ENCODE peak calls at places on chromosomes 7 and 10, in four cellular contexts. E, Q, G and H are unnamed samples.

GRCh38 chr7:102992820-102993531 is 80.2 kb downstream of the LRRC17 start:
- DNase-seq in Q (no peak), G (no peak), E (peak; percentile 87), H (peak; percentile 58)

GRCh38 chr10:100025528-100026070 is 15.9 kb upstream of the DNMBP start:
- DNase-seq in Q (peak; percentile 28), E (no peak), G (no peak), H (no peak)

GRCh38 chr7:76364198-76364584 is 5.4 kb upstream of the YWHAG start:
- DNase-seq in G (no peak), Q (no peak), E (peak; percentile 68), H (peak; percentile 40)

GRCh38 chr10:52064084-52064845 is 249.8 kb upstream of the DKK1 start:
- DNase-seq in Q (no peak), G (no peak), E (no peak), H (no peak)

GRCh38 chr10:4303045-4303444 is 518.0 kb upstream of the KLF6 start:
- DNase-seq in E (peak; percentile 21), Q (no peak), G (no peak), H (no peak)

GRCh38 chr10:131911451-131911850 is 10.6 kb downstream of the PPP2R2D start:
- DNase-seq in E (no peak), Q (no peak), G (no peak), H (no peak)

GRCh38 chr10:101493782-101494281 is 94.2 kb downstream of the POLL start:
- DNase-seq in E (no peak), G (no peak), Q (no peak), H (no peak)

GRCh38 chr10:128569546-128569945 is 443.3 kb upstream of the MKI67 start:
- DNase-seq in E (no peak), Q (no peak), G (no peak), H (no peak)

GRCh38 chr7:131210618-131211017 is 117.1 kb upstream of the MKLN1 start:
- DNase-seq in E (no peak), Q (no peak), G (no peak), H (no peak)

GRCh38 chr7:141225916-141226618 is 152.2 kb downstream of the TMEM178B start:
- DNase-seq in E (no peak), Q (no peak), G (no peak), H (no peak)

GRCh38 chr7:141221007-141221612 is 147.2 kb downstream of the TMEM178B start:
- DNase-seq in E (no peak), G (no peak), Q (peak; percentile 44), H (no peak)

GRCh38 chr7:141218941-141219340 is 145.1 kb downstream of the TMEM178B start:
- DNase-seq in G (no peak), Q (no peak), E (no peak), H (no peak)

GRCh38 chr7:141217938-141218337 is 144.1 kb downstream of the TMEM178B start:
- DNase-seq in G (no peak), E (no peak), Q (no peak), H (no peak)

DNA sequence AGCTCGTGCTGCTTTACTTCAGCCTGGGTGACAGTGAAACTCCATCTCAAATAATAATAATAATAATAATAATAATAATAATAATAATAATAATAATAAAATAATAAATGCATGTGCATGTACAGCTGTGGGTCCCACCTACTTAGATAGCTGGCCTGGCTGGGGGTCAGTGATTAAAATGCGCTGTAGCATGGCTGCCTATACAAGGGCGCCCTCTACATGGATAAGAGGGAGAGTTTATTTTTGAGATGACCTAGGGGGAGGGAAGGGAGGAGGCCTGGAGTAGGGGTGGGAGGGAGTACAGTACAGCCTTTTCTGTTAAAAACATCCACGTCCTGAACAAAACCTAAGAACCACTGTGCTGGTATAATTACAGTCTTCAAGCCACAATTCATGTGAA is 146.4 kb downstream of the TMEM178B start:
- DNase-seq in G (no peak), Q (no peak), E (no peak), H (no peak)
- TF ChIP-seq CTCF in G (no peak), Q (peak; percentile 29), E (no peak), H (peak; percentile 55)

GRCh38 chr7:38215734-38216670 is 38.0 kb downstream of the STARD3NL start:
- DNase-seq in Q (peak; percentile 77), E (peak; percentile 93), G (peak; percentile 63), H (peak; percentile 74)
- TF ChIP-seq CTCF in Q (peak; percentile 98), E (peak; percentile 96), G (peak; percentile 97), H (peak; percentile 98)

DNA sequence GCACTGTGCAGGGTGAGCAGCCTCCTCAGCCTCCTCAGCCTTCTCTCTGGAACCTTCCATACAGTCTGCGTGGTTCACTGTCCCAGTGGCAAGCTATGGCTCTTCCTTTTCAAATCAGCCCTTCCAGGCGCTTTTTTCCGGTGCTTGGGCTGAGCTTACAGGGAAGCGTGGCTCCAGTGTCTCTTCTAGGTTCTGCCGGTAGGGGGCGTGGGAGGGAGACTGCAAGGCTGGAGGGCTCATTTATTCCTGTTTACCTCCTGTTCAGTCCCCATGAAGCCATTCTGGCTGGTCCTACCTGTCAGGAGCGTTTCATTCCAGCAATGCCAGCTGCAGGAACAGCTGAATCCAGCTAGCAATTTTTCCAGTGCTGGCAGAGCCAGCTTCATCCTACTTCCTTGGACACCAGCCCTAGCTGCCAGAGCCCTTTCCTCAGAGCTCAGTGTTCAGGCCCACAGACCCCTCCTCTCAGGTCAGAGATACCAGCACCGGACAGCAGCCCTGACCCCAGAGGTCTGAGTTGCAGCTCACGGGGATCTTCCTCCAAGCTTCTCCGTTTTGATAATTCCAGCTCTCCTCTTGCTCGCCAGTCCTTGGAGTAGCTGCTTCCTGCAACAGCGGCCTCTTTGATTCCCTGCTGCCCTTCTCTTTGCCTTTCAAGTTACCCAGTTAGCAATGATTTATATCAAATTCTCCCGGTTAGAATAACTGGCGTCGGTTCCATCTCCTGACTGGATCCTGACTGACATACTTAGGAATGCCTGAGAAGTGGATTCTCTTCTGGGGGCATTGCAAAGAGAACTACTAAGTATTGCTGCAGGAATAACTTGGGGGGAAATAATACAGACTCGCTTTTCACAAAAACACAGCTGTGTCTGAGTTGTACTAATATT is 129.8 kb downstream of the FRMD4A start:
- DNase-seq in Q (peak; percentile 53), G (no peak), E (peak; percentile 9), H (no peak)
- TF ChIP-seq CTCF in Q (peak; percentile 51), G (no peak), E (peak; percentile 16), H (peak; percentile 44)

DNA sequence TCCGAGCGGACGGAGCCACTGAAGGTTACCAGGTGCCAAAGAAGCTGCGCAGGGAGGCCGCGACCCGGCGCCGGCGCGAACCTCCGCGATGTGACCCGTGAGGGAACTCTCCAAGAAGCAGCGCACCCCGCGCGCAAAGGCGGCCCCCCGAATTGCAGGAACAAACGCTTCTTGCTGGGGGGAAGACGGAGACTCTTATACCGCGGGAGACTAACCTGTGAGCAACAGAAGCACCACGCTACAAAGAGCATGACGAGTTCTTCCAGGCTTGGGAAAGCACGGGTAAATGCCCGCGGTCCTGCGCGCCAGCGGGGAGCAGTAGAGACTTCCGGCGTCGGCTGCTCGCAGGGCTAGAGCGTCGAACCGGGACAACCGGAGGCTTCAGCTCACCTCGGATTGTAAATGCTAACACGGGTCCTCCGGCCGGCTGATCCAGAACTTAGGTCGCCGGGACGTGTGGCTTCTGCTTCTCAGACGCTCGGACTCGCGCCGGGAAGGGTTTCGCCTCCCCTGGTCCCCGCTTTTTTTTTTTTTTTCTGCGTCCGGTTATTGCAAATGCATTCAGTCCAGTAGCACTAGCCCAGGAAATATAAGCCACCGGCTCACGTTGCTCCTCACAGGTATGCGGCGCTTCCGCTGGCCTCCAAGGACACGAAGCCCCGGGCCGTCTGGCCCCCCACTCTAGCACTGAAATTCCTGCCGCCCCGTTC is at the start of gene COA1:
- DNase-seq in G (peak; percentile 74), Q (peak; percentile 79), E (peak; percentile 91), H (peak; percentile 85)
- TF ChIP-seq CTCF in G (peak; percentile 22), Q (no peak), E (no peak), H (peak; percentile 33)